ENCODE peak calls at places on chromosome 10, in six cellular contexts. H, K, S, P, A and D are unnamed samples.

GRCh38 chr10:76252733-76253132 is 821.3 kb downstream of the LRMDA start:
- DNase-seq in H (no peak), K (no peak), S (no peak), P (no peak), A (no peak), D (no peak)

GRCh38 chr10:79027147-79028055 is 41.4 kb upstream of the ZMIZ1 start:
- DNase-seq in H (no peak), K (peak), S (peak), P (peak), A (no peak), D (no peak)

GRCh38 chr10:114754445-114755320 is 66.9 kb upstream of the FHIP2A start:
- DNase-seq in H (no peak), K (no peak), S (no peak), P (no peak), A (no peak), D (peak)

GRCh38 chr10:128887856-128888255 is 579.2 kb upstream of the MGMT start:
- DNase-seq in H (no peak), K (no peak), S (no peak), P (no peak), A (no peak), D (no peak)

GRCh38 chr10:77301305-77301730 is 336.3 kb downstream of the KCNMA1 start:
- DNase-seq in H (no peak), K (no peak), S (peak), P (no peak), A (no peak), D (peak)

GRCh38 chr10:78542536-78542935 is 508.9 kb downstream of the RPS24 start:
- DNase-seq in H (no peak), K (no peak), S (no peak), P (no peak), A (no peak), D (no peak)

GRCh38 chr10:7008645-7009044 is 402.2 kb downstream of the SFMBT2 start:
- DNase-seq in H (no peak), K (no peak), S (no peak), P (no peak), A (no peak), D (no peak)

GRCh38 chr10:124318076-124318475 is 100.6 kb downstream of the OAT start:
- DNase-seq in H (no peak), K (no peak), S (no peak), P (no peak), A (no peak), D (no peak)

GRCh38 chr10:75294031-75294437 is 58.3 kb upstream of the COMTD1 start:
- DNase-seq in H (no peak), K (no peak), S (peak), P (no peak), A (no peak), D (peak)

GRCh38 chr10:14186245-14186644 is 144.5 kb downstream of the FRMD4A start:
- DNase-seq in H (no peak), K (no peak), S (no peak), P (no peak), A (no peak), D (peak)

GRCh38 chr10:64465653-64466052 is 944.5 kb downstream of the REEP3 start:
- DNase-seq in H (no peak), K (no peak), S (no peak), P (no peak), A (no peak), D (no peak)

GRCh38 chr10:118439824-118440223 is 97.7 kb upstream of the FAM204A start:
- DNase-seq in H (no peak), K (no peak), S (no peak), P (no peak), A (no peak), D (no peak)

GRCh38 chr10:71213127-71213616 is 802 bp downstream of the UNC5B start:
- DNase-seq in H (peak), K (peak), S (peak), P (no peak), A (peak), D (peak)

GRCh38 chr10:44724415-44725174 is 186.5 kb upstream of the TMEM72 start:
- DNase-seq in H (no peak), K (no peak), S (peak), P (no peak), A (no peak), D (peak)

GRCh38 chr10:49735161-49735560 is 27.0 kb downstream of the OGDHL start:
- DNase-seq in H (peak), K (no peak), S (no peak), P (no peak), A (no peak), D (no peak)

GRCh38 chr10:110398419-110399162 is 93.9 kb upstream of the SMNDC1 start:
- DNase-seq in H (peak), K (no peak), S (peak), P (no peak), A (peak), D (peak)

GRCh38 chr10:112366992-112367391 is 6.9 kb upstream of the ACSL5 start:
- DNase-seq in H (no peak), K (no peak), S (no peak), P (no peak), A (peak), D (no peak)

GRCh38 chr10:118332948-118333710 is 9.0 kb downstream of the FAM204A start:
- DNase-seq in H (no peak), K (no peak), S (no peak), P (no peak), A (no peak), D (no peak)

GRCh38 chr10:127149613-127150081 is 46.7 kb downstream of the INSYN2A start:
- DNase-seq in H (no peak), K (no peak), S (no peak), P (no peak), A (no peak), D (peak)

GRCh38 chr10:68543004-68543918 is 15.9 kb upstream of the SLC25A16 start:
- DNase-seq in H (no peak), K (no peak), S (no peak), P (no peak), A (no peak), D (peak)

GRCh38 chr10:77835669-77836086 is 90.9 kb downstream of the DLG5 start:
- DNase-seq in H (no peak), K (peak), S (peak), P (no peak), A (no peak), D (peak)

GRCh38 chr10:78700816-78701520 is 367.8 kb upstream of the ZMIZ1 start:
- DNase-seq in H (no peak), K (no peak), S (no peak), P (no peak), A (no peak), D (no peak)

GRCh38 chr10:119654540-119654939 is 3.4 kb downstream of the BAG3 start:
- DNase-seq in H (peak), K (peak), S (peak), P (no peak), A (peak), D (no peak)

GRCh38 chr10:16646474-16647059 is 124.9 kb upstream of the C1QL3 start:
- DNase-seq in H (no peak), K (no peak), S (no peak), P (no peak), A (no peak), D (no peak)

GRCh38 chr10:132360766-132361447 is 28.9 kb downstream of the LRRC27 start:
- DNase-seq in H (peak), K (no peak), S (peak), P (peak), A (peak), D (no peak)

GRCh38 chr10:94232711-94233383 is 129.9 kb downstream of the NOC3L start:
- DNase-seq in H (no peak), K (no peak), S (no peak), P (no peak), A (no peak), D (no peak)

GRCh38 chr10:132626019-132626760 is 88.6 kb downstream of the INPP5A start:
- DNase-seq in H (no peak), K (peak), S (peak), P (no peak), A (no peak), D (no peak)

GRCh38 chr10:89601728-89602361 is 43.2 kb downstream of the PANK1 start:
- DNase-seq in H (no peak), K (no peak), S (no peak), P (no peak), A (no peak), D (no peak)

GRCh38 chr10:24446739-24447138 is 237.8 kb downstream of the KIAA1217 start:
- DNase-seq in H (no peak), K (no peak), S (peak), P (no peak), A (no peak), D (peak)

GRCh38 chr10:24448351-24449009 is 239.5 kb downstream of the KIAA1217 start:
- DNase-seq in H (no peak), K (no peak), S (no peak), P (no peak), A (no peak), D (peak)

GRCh38 chr10:24451325-24451820 is 242.4 kb downstream of the KIAA1217 start:
- DNase-seq in H (no peak), K (no peak), S (no peak), P (no peak), A (no peak), D (no peak)

GRCh38 chr10:24449769-24450310 is 240.9 kb downstream of the KIAA1217 start:
- DNase-seq in H (no peak), K (no peak), S (no peak), P (no peak), A (no peak), D (no peak)

DNA sequence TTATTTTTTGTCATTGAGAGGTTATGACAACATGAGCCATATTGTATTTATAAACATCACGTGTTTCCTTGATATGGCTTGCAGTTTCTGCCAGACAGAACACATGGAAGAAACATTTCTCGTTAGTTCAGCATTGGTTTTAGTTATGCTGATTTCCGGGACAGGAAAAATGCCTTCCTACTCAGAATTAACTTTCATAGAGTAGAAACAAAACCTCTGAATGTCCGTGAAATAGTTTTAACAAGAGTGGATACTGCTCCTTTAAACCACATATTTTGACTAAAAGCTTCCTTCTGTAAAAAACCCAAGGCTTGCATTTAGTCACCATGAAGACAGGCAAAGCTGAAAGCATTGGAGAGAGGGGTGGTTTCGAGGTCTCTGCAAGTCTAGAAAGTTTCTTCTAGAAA is 240.4 kb downstream of the KIAA1217 start:
- DNase-seq in H (no peak), K (no peak), S (no peak), P (no peak), A (no peak), D (peak)
- H3K4me3 ChIP-seq in H (no peak), K (peak), S (peak), P (no peak), A (peak), D (peak)

GRCh38 chr10:83764681-83765080 is 374.6 kb upstream of the GHITM start:
- DNase-seq in H (no peak), K (no peak), S (no peak), P (no peak), A (no peak), D (peak)
- H3K4me3 ChIP-seq in H (no peak), K (no peak), S (no peak), P (no peak), A (no peak), D (no peak)

GRCh38 chr10:101355307-101355706 is 1.3 kb downstream of the BTRC start:
- DNase-seq in H (no peak), K (no peak), S (no peak), P (no peak), A (no peak), D (no peak)
- H3K4me3 ChIP-seq in H (no peak), K (peak), S (peak), P (no peak), A (no peak), D (peak)

GRCh38 chr10:121596668-121597503 is 1.4 kb downstream of the FGFR2 start:
- DNase-seq in H (peak), K (no peak), S (peak), P (no peak), A (peak), D (no peak)
- H3K4me3 ChIP-seq in H (peak), K (peak), S (peak), P (no peak), A (peak), D (peak)

GRCh38 chr10:4676566-4676965 is 149.4 kb upstream of the AKR1E2 start:
- DNase-seq in H (no peak), K (no peak), S (no peak), P (no peak), A (no peak), D (no peak)

GRCh38 chr10:4677296-4678021 is 148.5 kb upstream of the AKR1E2 start:
- DNase-seq in H (no peak), K (no peak), S (peak), P (no peak), A (no peak), D (peak)

GRCh38 chr10:4673279-4674040 is 152.5 kb upstream of the AKR1E2 start:
- DNase-seq in H (no peak), K (no peak), S (no peak), P (no peak), A (no peak), D (no peak)

GRCh38 chr10:4678951-4679671 is 146.9 kb upstream of the AKR1E2 start:
- DNase-seq in H (peak), K (no peak), S (no peak), P (no peak), A (peak), D (no peak)

DNA sequence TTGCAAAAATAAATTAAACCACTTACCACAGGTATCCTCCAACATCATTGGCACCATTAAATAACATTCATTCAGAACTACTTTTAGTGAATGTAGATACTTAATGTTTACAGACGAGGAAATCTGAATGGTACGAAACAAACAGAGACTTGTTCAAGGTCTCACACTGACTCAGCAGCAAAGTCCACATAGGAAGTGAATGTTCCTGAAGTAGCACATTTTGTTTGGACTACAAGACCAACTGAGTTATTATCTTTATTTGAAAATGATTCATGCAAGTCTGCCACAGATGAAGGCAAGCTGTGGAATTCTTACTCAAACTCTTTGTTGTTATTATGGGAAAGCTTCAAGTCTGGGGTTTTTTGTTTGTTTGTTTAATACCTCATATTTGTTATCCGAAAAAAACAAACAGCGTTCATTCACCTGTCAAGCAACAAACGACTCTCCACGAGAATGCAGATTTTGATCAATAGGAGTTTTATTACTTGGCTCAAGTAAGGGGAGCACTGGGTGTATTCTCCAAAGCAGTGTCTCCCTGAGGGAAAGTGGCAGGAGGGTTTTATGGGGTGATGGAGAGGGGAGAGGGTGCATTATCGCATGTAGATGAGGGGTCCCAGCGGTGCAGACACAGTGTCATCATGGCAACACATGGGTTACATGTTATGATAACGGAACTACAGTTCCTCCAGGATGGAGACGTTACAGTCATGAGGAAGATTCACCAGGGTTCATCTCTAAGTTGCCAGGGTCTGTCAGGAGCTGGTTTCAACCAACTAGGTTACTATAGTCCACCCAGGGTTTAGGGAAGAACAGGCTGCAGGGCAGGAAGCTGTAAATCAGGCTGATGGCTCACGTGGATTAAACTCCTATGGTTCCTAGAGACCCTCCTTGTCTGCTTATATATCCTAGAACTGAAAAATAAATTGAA is 147.7 kb upstream of the AKR1E2 start:
- DNase-seq in H (no peak), K (no peak), S (peak), P (no peak), A (peak), D (peak)
- H3K4me3 ChIP-seq in H (no peak), K (no peak), S (peak), P (no peak), A (no peak), D (peak)

DNA sequence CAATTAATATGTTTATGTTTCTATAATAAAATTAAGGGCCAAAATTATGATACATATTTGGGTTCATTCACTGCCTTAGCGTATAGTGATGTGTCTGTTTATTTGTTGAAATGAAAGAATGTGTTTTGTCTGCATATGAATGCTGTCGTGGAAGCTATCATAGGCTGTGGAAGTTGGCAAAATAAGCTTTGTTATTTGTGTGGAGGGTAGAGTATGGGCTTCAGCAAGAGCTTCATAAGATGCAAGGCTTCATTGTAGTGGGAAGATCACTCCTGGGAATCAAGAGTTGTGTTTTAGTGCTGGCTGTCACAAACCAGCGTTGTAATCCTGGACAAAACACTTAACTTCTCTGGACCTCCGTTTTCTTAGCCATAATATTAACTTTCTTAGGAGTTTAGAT is 2.5 kb downstream of the SLK start:
- DNase-seq in H (no peak), K (no peak), S (no peak), P (no peak), A (no peak), D (no peak)
- H3K4me3 ChIP-seq in H (peak), K (peak), S (peak), P (peak), A (no peak), D (peak)

GRCh38 chr10:61758440-61758839 is 95.7 kb downstream of the CABCOCO1 start:
- DNase-seq in H (no peak), K (no peak), S (no peak), P (no peak), A (no peak), D (no peak)

GRCh38 chr10:61761825-61762217 is 99.1 kb downstream of the CABCOCO1 start:
- DNase-seq in H (no peak), K (no peak), S (no peak), P (no peak), A (peak), D (no peak)

GRCh38 chr10:61760943-61761824 is 98.5 kb downstream of the CABCOCO1 start:
- DNase-seq in H (no peak), K (no peak), S (no peak), P (no peak), A (peak), D (peak)

GRCh38 chr10:61757525-61758397 is 95.0 kb downstream of the CABCOCO1 start:
- DNase-seq in H (peak), K (no peak), S (no peak), P (no peak), A (peak), D (peak)

DNA sequence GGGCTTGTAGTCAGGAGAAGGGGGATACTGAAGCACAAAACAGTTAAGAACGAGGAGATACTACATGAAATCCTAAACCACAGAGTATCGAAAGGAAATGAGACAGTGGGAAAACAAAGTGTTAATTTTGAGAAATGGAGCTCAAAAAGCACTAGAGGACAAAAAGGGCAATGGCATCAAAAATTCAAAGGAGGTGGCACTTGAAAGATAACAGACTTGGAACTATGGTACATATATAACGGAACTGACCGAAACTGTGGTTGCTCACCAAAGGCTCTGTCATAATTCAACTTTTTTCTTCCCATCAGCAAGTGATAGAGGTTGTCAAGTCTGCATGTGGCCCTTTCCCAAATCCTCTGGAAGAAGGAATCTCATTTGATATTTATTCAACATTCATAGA is 97.0 kb downstream of the CABCOCO1 start:
- DNase-seq in H (no peak), K (no peak), S (no peak), P (no peak), A (no peak), D (no peak)
- H3K4me3 ChIP-seq in H (no peak), K (no peak), S (no peak), P (no peak), A (no peak), D (no peak)

GRCh38 chr10:100020161-100020882 is 10.6 kb upstream of the DNMBP start:
- DNase-seq in H (no peak), K (no peak), S (no peak), P (no peak), A (no peak), D (no peak)
- H3K4me3 ChIP-seq in H (no peak), K (no peak), S (no peak), P (no peak), A (no peak), D (no peak)